ENCODE peak calls at places on chromosomes 7 and 10, in six cellular contexts. F, Y, U, D, M and X are unnamed samples.

GRCh38 chr10:92181575-92181974 is 109.3 kb downstream of the CPEB3 start:
- DNase-seq in M (no peak), U (no peak), F (no peak), Y (peak; percentile 49), D (peak; percentile 23), X (no peak)

GRCh38 chr7:29190349-29191045 is 4.1 kb upstream of the CHN2 start:
- DNase-seq in Y (no peak), F (no peak), U (no peak), D (no peak), M (no peak), X (no peak)

GRCh38 chr10:112313911-112314310 is 30.7 kb downstream of the TECTB start:
- DNase-seq in F (no peak), U (no peak), D (no peak), M (no peak), Y (no peak), X (no peak)

GRCh38 chr7:40133561-40134427 is 628 bp downstream of the MPLKIP start:
- DNase-seq in M (peak; percentile 1), U (no peak), F (no peak), D (no peak), Y (peak; percentile 44), X (no peak)

GRCh38 chr7:95758187-95758586 is 14.2 kb upstream of the DYNC1I1 start:
- DNase-seq in D (no peak), U (no peak), M (no peak), Y (no peak), F (no peak), X (no peak)

GRCh38 chr7:25781704-25782103 is 370.3 kb upstream of the NFE2L3 start:
- DNase-seq in F (no peak), U (no peak), M (no peak), Y (no peak), D (no peak), X (no peak)

GRCh38 chr7:128406986-128407589 is 2.7 kb downstream of the IMPDH1 start:
- DNase-seq in M (no peak), Y (no peak), D (no peak), F (no peak), U (no peak), X (no peak)

GRCh38 chr7:108528183-108528712 is 2.3 kb upstream of the PNPLA8 start:
- DNase-seq in U (no peak), M (no peak), F (peak; percentile 12), Y (no peak), D (no peak), X (no peak)

GRCh38 chr7:120805636-120806388 is 52.1 kb downstream of the TSPAN12 start:
- DNase-seq in U (peak; percentile 56), D (peak; percentile 11), Y (peak; percentile 79), F (peak; percentile 40), M (peak; percentile 73), X (peak; percentile 51)

GRCh38 chr10:50853557-50853956 is 31.9 kb downstream of the A1CF start:
- DNase-seq in U (no peak), M (no peak), F (no peak), Y (no peak), D (no peak), X (no peak)

GRCh38 chr7:134750083-134751062 is 29.1 kb upstream of the CALD1 start:
- DNase-seq in D (no peak), M (peak; percentile 55), U (peak; percentile 71), Y (peak; percentile 74), F (peak; percentile 51), X (no peak)

GRCh38 chr7:129774871-129775694 is 163.6 kb downstream of the NRF1 start:
- DNase-seq in Y (no peak), D (no peak), U (no peak), F (no peak), M (no peak), X (no peak)

GRCh38 chr7:3028071-3028766 is 15.4 kb downstream of the CARD11 start:
- DNase-seq in U (no peak), D (no peak), Y (peak; percentile 16), M (no peak), F (no peak), X (no peak)

GRCh38 chr7:44893710-44894135 is 8.4 kb upstream of the PURB start:
- DNase-seq in U (no peak), M (no peak), Y (no peak), D (no peak), F (no peak), X (no peak)

GRCh38 chr7:43534110-43534509 is 48.8 kb upstream of the STK17A start:
- DNase-seq in Y (no peak), F (no peak), M (no peak), D (no peak), U (no peak), X (no peak)

GRCh38 chr10:102208311-102209035 is 17.6 kb upstream of the ELOVL3 start:
- DNase-seq in F (no peak), Y (no peak), U (no peak), D (no peak), M (no peak), X (no peak)

GRCh38 chr10:110372656-110373055 is 67.9 kb upstream of the SMNDC1 start:
- DNase-seq in U (no peak), F (peak; percentile 43), M (no peak), D (no peak), Y (no peak), X (no peak)

GRCh38 chr7:157763279-157764000 is 426.6 kb downstream of the DNAJB6 start:
- DNase-seq in D (no peak), F (no peak), M (no peak), U (no peak), Y (no peak), X (no peak)

GRCh38 chr7:156753630-156754029 is 113.1 kb downstream of the RNF32 start:
- DNase-seq in D (no peak), Y (no peak), M (no peak), F (no peak), U (no peak), X (no peak)

GRCh38 chr10:11165591-11166543 is 148.2 kb downstream of the CELF2 start:
- DNase-seq in U (no peak), F (no peak), D (peak; percentile 61), M (peak; percentile 33), Y (peak; percentile 93), X (no peak)

GRCh38 chr7:150404172-150404784 is 25.1 kb downstream of the ZNF775 start:
- DNase-seq in F (no peak), U (peak; percentile 5), M (no peak), Y (no peak), D (no peak), X (no peak)

GRCh38 chr10:97705006-97705670 is 8.4 kb upstream of the MARVELD1 start:
- DNase-seq in F (no peak), M (no peak), D (no peak), U (no peak), Y (no peak), X (no peak)

GRCh38 chr10:103622935-103623574 is 129.6 kb downstream of the NEURL1 start:
- DNase-seq in M (no peak), D (no peak), Y (no peak), U (no peak), F (no peak), X (no peak)

GRCh38 chr10:27995311-27995710 is 3.6 kb downstream of the ODAD2 start:
- DNase-seq in M (no peak), U (no peak), F (no peak), D (no peak), Y (no peak), X (no peak)

GRCh38 chr7:5755704-5756131 is 25.7 kb downstream of the RNF216 start:
- DNase-seq in D (no peak), M (no peak), Y (no peak), F (no peak), U (peak; percentile 16), X (no peak)

GRCh38 chr7:158829021-158829341 is 328 bp downstream of the ESYT2 start:
- DNase-seq in Y (peak; percentile 93), F (no peak), U (peak; percentile 68), D (peak; percentile 90), M (peak; percentile 48), X (no peak)

GRCh38 chr7:44217133-44217714 is 16.4 kb downstream of the YKT6 start:
- DNase-seq in Y (no peak), M (no peak), F (no peak), U (no peak), D (no peak), X (no peak)

GRCh38 chr10:97640868-97641811 is 669 bp downstream of the PI4K2A start:
- DNase-seq in M (no peak), D (peak; percentile 58), U (peak; percentile 20), F (no peak), Y (peak; percentile 34), X (no peak)

GRCh38 chr7:149414745-149415390 is 46.0 kb downstream of the ZNF777 start:
- DNase-seq in M (peak; percentile 59), D (peak; percentile 64), F (no peak), U (no peak), Y (no peak), X (peak; percentile 57)

GRCh38 chr7:44280993-44281721 is 44.2 kb downstream of the CAMK2B start:
- DNase-seq in Y (no peak), M (no peak), D (no peak), U (peak; percentile 5), F (no peak), X (peak; percentile 2)

GRCh38 chr7:119842786-119843185 is 430.2 kb upstream of the KCND2 start:
- DNase-seq in D (no peak), F (no peak), M (no peak), U (no peak), Y (no peak), X (no peak)

DNA sequence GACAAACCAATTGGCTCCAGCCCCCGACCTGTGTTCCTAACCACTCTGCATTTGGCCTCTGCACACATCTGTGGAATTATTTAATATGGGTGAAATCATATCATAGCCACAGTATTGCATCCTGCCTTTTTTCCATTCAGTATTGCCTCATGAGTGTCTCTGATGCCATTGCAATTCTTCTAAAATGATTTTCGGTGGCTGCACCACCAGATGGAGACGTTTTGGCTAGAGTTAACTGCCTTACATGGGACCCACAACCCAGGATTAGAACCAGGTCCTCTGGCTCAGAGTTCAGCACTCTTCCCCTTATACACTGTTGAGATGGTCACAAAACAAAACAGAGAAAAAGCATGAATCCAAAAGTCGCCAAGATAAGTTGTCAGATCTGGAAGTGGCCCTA is 180.8 kb downstream of the EMX2 start:
- DNase-seq in Y (no peak), U (no peak), D (no peak), M (no peak), F (no peak), X (no peak)
- TF ChIP-seq CTCF in Y (no peak), U (no peak), D (no peak), M (no peak), F (peak; percentile 44), X (no peak)

GRCh38 chr10:29470355-29470705 is 164.4 kb downstream of the SVIL start:
- DNase-seq in F (no peak), U (peak; percentile 63), Y (no peak), M (peak; percentile 27), D (no peak), X (no peak)
- TF ChIP-seq CTCF in F (peak; percentile 74), U (peak; percentile 74), Y (peak; percentile 26), M (peak; percentile 57), D (peak; percentile 52), X (no peak)

DNA sequence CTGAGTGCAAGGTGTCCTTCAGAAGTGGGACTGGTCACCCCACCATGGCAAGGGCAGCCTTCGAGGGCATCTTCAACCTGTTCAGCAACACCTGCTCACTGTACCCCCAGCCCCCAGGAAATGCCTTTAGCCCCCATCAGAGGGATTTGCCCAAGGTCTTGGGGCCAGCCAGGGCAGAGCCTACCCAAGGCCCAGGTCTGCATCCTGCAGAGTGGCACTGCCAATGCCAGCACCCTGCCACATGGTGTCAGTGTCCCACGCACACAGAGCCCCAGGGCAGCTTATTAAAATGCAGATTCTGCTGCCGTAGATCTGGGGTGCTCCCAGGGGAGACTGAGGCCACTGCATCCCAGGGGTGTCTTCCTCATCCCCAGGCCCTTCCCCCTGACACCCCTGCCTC is 106.2 kb upstream of the KCTD7 start:
- DNase-seq in Y (peak; percentile 32), U (no peak), M (no peak), D (no peak), F (no peak), X (no peak)
- TF ChIP-seq CTCF in Y (peak; percentile 27), U (peak; percentile 61), M (no peak), D (peak; percentile 44), F (peak; percentile 55), X (no peak)

GRCh38 chr7:75639071-75639892 is 99.5 kb downstream of the HIP1 start:
- DNase-seq in F (no peak), D (peak; percentile 50), Y (peak; percentile 51), U (peak; percentile 65), M (peak; percentile 62), X (no peak)
- TF ChIP-seq CTCF in F (no peak), D (no peak), Y (no peak), U (no peak), M (no peak), X (no peak)